ENCODE peak calls at places on chromosome 10, in five cellular contexts. Q is neural progenitor cell; Z is effector memory CD4-positive, alpha-beta T cell; N is body of pancreas; T is mammary epithelial cell. U is an unnamed sample.

GRCh38 chr10:71159892-71160291 is 52.5 kb upstream of the UNC5B start:
- DNase-seq in Z (no peak), N (no peak), T (no peak), Q (no peak), U (no peak)

GRCh38 chr10:92690211-92691041 is 671 bp downstream of the HHEX start:
- DNase-seq in Z (peak; percentile 51), Q (peak; percentile 58), T (peak; percentile 56), N (peak; percentile 52), U (peak; percentile 77)

GRCh38 chr10:123583639-123584418 is 82.3 kb upstream of the GPR26 start:
- DNase-seq in Q (peak; percentile 92), T (peak; percentile 61), Z (no peak), N (peak; percentile 74), U (peak; percentile 87)

GRCh38 chr10:78634389-78634815 is 434.4 kb upstream of the ZMIZ1 start:
- DNase-seq in Z (no peak), N (no peak), Q (peak; percentile 22), T (peak; percentile 28), U (peak; percentile 47)

GRCh38 chr10:43259248-43259980 is 7.5 kb downstream of the RASGEF1A start:
- DNase-seq in Q (no peak), N (no peak), Z (no peak), T (no peak), U (peak; percentile 54)

GRCh38 chr10:114821915-114822770 is 563 bp downstream of the FHIP2A start:
- DNase-seq in T (peak; percentile 43), N (peak; percentile 33), Q (peak; percentile 53), Z (peak; percentile 3), U (peak; percentile 74)

GRCh38 chr10:3928569-3928968 is 143.6 kb upstream of the KLF6 start:
- DNase-seq in Z (no peak), N (no peak), T (no peak), Q (no peak), U (no peak)

GRCh38 chr10:80537086-80537704 is 507 bp upstream of the SH2D4B start:
- DNase-seq in T (no peak), Z (no peak), Q (peak; percentile 31), N (no peak), U (peak; percentile 17)

GRCh38 chr10:113034008-113034407 is 84.0 kb downstream of the TCF7L2 start:
- DNase-seq in N (no peak), T (no peak), Q (no peak), Z (no peak), U (no peak)

GRCh38 chr10:1022413-1022812 is 3.2 kb downstream of the IDI2 start:
- DNase-seq in N (no peak), Q (no peak), T (no peak), Z (no peak), U (peak; percentile 44)

GRCh38 chr10:114691442-114691941 is 33.4 kb upstream of the ABLIM1 start:
- DNase-seq in Z (no peak), N (no peak), Q (no peak), T (peak; percentile 70), U (no peak)

GRCh38 chr10:4205113-4205512 is 420.1 kb upstream of the KLF6 start:
- DNase-seq in N (no peak), T (peak; percentile 17), Q (no peak), Z (no peak), U (no peak)

GRCh38 chr10:132464256-132465192 is 67.5 kb downstream of the PWWP2B start:
- DNase-seq in T (no peak), Q (no peak), Z (no peak), N (no peak), U (no peak)

GRCh38 chr10:124632064-124632531 is 112.1 kb downstream of the FAM53B start:
- DNase-seq in T (peak; percentile 82), Z (no peak), N (peak; percentile 51), Q (peak; percentile 54), U (peak; percentile 91)

GRCh38 chr10:62075912-62076311 is 174.4 kb downstream of the ARID5B start:
- DNase-seq in N (no peak), T (no peak), Q (no peak), Z (no peak), U (no peak)

GRCh38 chr10:96259884-96260511 is 11.4 kb downstream of the BLNK start:
- DNase-seq in Z (no peak), T (no peak), Q (no peak), N (no peak), U (no peak)

GRCh38 chr10:131211556-131211955 is 100.0 kb downstream of the TCERG1L start:
- DNase-seq in T (no peak), Q (no peak), N (peak; percentile 7), Z (no peak), U (no peak)

GRCh38 chr10:131211965-131212619 is 99.4 kb downstream of the TCERG1L start:
- DNase-seq in N (peak; percentile 1), T (no peak), Q (no peak), Z (no peak), U (no peak)

GRCh38 chr10:131207584-131208532 is 103.7 kb downstream of the TCERG1L start:
- DNase-seq in N (no peak), Q (no peak), Z (no peak), T (no peak), U (no peak)

GRCh38 chr10:131211146-131211545 is 100.4 kb downstream of the TCERG1L start:
- DNase-seq in N (peak; percentile 1), T (no peak), Q (no peak), Z (no peak), U (no peak)

DNA sequence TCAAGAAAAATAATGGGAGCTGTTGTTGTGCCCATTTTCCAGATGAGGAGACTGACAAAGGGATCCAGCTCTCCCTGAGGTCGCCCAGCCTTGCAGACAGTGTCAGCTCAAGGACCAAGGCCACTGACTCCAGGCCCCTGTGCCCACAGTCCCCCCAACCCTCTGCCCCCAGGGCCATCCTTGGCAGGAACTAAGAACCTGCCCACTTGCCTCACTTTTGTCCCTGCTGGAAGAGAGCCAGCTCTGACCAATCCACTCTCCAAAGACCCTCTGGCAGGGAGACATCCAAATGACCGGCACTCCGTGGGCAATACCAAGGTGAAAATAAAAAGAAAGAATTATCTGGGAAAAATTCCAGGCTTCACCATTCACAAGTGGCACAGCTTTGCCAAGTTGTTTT is 101.3 kb downstream of the TCERG1L start:
- DNase-seq in Q (no peak), Z (no peak), T (no peak), N (no peak), U (no peak)
- H3K4me3 ChIP-seq in Q (no peak overlapping the region), Z (no peak overlapping the region), T (no peak overlapping the region), N (no peak overlapping the region), U (no peak overlapping the region)

GRCh38 chr10:2856598-2856997 is 210.8 kb upstream of the PFKP start:
- DNase-seq in N (no peak), Q (no peak), T (peak; percentile 21), Z (no peak), U (no peak)

GRCh38 chr10:2858452-2858851 is 208.9 kb upstream of the PFKP start:
- DNase-seq in Z (no peak), Q (no peak), N (no peak), T (no peak), U (no peak)

GRCh38 chr10:2866569-2866968 is 200.8 kb upstream of the PFKP start:
- DNase-seq in Q (no peak), N (no peak), T (no peak), Z (no peak), U (peak; percentile 49)

GRCh38 chr10:2861632-2862210 is 205.6 kb upstream of the PFKP start:
- DNase-seq in Z (no peak), N (no peak), Q (no peak), T (no peak), U (no peak)
- H3K4me3 ChIP-seq in Z (no peak overlapping the region), N (no peak overlapping the region), Q (no peak overlapping the region), T (no peak overlapping the region), U (no peak overlapping the region)

GRCh38 chr10:25678220-25678619 is 255.8 kb upstream of the MYO3A start:
- DNase-seq in Z (no peak), T (no peak), N (no peak), Q (no peak), U (no peak)

GRCh38 chr10:25675204-25675603 is 258.8 kb upstream of the MYO3A start:
- DNase-seq in N (no peak), Z (no peak), T (no peak), Q (no peak), U (no peak)

GRCh38 chr10:25682203-25682950 is 251.7 kb upstream of the MYO3A start:
- DNase-seq in N (no peak), T (peak; percentile 2), Z (no peak), Q (peak; percentile 50), U (no peak)

GRCh38 chr10:25675615-25676014 is 258.4 kb upstream of the MYO3A start:
- DNase-seq in T (no peak), Q (no peak), Z (no peak), N (no peak), U (no peak)

DNA sequence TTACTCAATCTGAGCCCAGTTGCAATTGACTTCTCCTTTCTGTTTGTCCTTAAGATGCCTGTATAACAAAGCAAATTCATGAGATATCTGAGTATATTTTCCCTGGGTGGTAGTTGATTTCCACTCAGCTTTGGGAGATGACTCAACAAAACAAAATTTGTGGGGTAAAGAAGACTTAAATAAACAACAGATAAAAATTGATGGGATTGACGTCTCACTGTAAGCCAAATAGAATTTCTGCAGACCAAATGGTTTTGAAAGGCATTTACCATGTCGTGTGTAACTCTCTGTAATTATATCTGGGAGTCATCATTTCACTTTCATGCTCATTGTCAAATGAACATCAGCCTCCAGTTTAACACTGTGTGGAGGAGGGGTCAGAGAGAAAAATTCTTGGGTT is 255.4 kb upstream of the MYO3A start:
- DNase-seq in Q (no peak), N (no peak), Z (no peak), T (no peak), U (no peak)
- H3K4me3 ChIP-seq in Q (no peak overlapping the region), N (no peak overlapping the region), Z (no peak overlapping the region), T (no peak overlapping the region), U (no peak overlapping the region)

GRCh38 chr10:73119952-73120351 is 9.7 kb downstream of the NUDT13 start:
- DNase-seq in Q (no peak), T (no peak), Z (no peak), N (no peak), U (no peak)
- H3K4me3 ChIP-seq in Q (no peak overlapping the region), T (no peak overlapping the region), Z (no peak overlapping the region), N (no peak overlapping the region), U (no peak overlapping the region)

GRCh38 chr10:77409697-77410471 is 227.7 kb downstream of the KCNMA1 start:
- DNase-seq in Z (no peak), T (no peak), Q (no peak), N (peak; percentile 94), U (peak; percentile 44)
- H3K4me3 ChIP-seq in Z (no peak overlapping the region), T (no peak overlapping the region), Q (no peak overlapping the region), N (no peak overlapping the region), U (no peak overlapping the region)

GRCh38 chr10:119252470-119253151 is 45.2 kb downstream of the GRK5 start:
- DNase-seq in N (no peak), Z (no peak), Q (no peak), T (no peak), U (peak; percentile 19)
- H3K4me3 ChIP-seq in N (no peak overlapping the region), Z (no peak overlapping the region), Q (no peak overlapping the region), T (no peak overlapping the region), U (no peak overlapping the region)

DNA sequence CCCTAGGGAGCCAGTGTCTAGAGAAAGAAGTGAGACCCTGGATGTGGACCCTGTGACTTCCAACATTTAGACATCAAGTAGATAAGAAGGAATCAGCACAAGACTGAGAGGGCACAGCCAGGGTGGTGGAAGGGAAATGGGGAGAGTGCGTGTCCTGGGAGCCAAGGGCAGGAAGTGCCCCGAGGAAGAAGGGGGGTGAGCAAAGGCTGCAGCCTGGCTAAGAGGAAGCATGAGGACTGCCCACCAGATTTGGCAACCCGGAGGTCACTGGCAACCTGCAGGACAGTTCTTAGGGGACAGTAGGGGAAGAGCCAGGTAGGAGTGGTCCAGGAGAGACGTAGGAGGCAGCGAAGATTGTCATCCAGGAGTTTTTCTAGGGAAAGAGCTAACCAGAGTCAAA is 14.8 kb downstream of the COL13A1 start:
- DNase-seq in N (no peak), T (no peak), Z (no peak), Q (no peak), U (peak; percentile 26)
- H3K4me3 ChIP-seq in N (no peak overlapping the region), T (no peak overlapping the region), Z (no peak overlapping the region), Q (no peak overlapping the region), U (no peak overlapping the region)

U was measured in H7.